ENCODE peak calls at places on chromosomes 16 and 17, in ten cellular contexts. G is nephron progenitor cell, I is esophagus squamous epithelium, A is AG08395, L is ELR, Q is NCI-H1417 treated with DMSO at 0.1 percent for 48 hours, O is NT2/D1, R is hepatocyte, C is IMR-90, P is T-helper 1 cell. Z is an unnamed sample.

GRCh38 chr17:66978514-66979061 is 14.1 kb downstream of the CACNG4 start:
- DNase-seq in Q (no peak), A (no peak), L (no peak), G (no peak), R (no peak), I (no peak), O (no peak), P (no peak), C (no peak), Z (no peak)

GRCh38 chr17:77882481-77883212 is 75.9 kb upstream of the TNRC6C start:
- DNase-seq in R (peak), L (peak), A (peak), C (peak), I (no peak), G (no peak), Q (no peak), O (no peak), P (peak), Z (no peak)

GRCh38 chr16:77385481-77385880 is 49.4 kb downstream of the ADAMTS18 start:
- DNase-seq in Q (no peak), C (no peak), R (no peak), L (no peak), A (no peak), O (no peak), G (no peak), I (no peak), P (no peak), Z (no peak)

GRCh38 chr16:57862698-57863433 is 60.6 kb upstream of the KIFC3 start:
- DNase-seq in L (no peak), I (no peak), R (peak), Q (no peak), O (no peak), C (no peak), P (no peak), A (no peak), G (peak), Z (no peak)

GRCh38 chr16:75486014-75486404 is 9.2 kb downstream of the CHST6 start:
- DNase-seq in O (no peak), L (no peak), C (no peak), A (no peak), I (no peak), R (no peak), Q (no peak), G (no peak), P (no peak), Z (no peak)

GRCh38 chr16:50440531-50440930 is 71.7 kb upstream of the BRD7 start:
- DNase-seq in C (no peak), G (no peak), I (no peak), R (no peak), P (no peak), L (no peak), O (no peak), A (no peak), Q (no peak), Z (no peak)

GRCh38 chr16:57606847-57607501 is 21.5 kb upstream of the ADGRG1 start:
- DNase-seq in A (no peak), R (peak), L (no peak), G (no peak), Q (no peak), I (no peak), C (no peak), P (no peak), O (no peak), Z (no peak)

GRCh38 chr16:55042556-55043432 is 112.1 kb downstream of the IRX5 start:
- DNase-seq in I (no peak), O (no peak), P (no peak), Q (no peak), R (no peak), A (no peak), C (no peak), L (no peak), G (no peak), Z (no peak)

GRCh38 chr17:57084361-57084801 is 665 bp upstream of the AKAP1 start:
- DNase-seq in R (no peak), P (no peak), I (no peak), A (no peak), L (no peak), O (no peak), C (peak), Q (no peak), G (no peak), Z (no peak)

GRCh38 chr16:29994613-29995329 is 646 bp downstream of the HIRIP3 start:
- DNase-seq in G (peak), I (no peak), R (no peak), C (peak), Q (no peak), L (peak), O (no peak), P (no peak), A (peak), Z (no peak)

GRCh38 chr17:47781397-47781796 is 40.2 kb downstream of the OSBPL7 start:
- DNase-seq in C (no peak), L (no peak), I (no peak), O (no peak), R (no peak), P (no peak), G (no peak), A (no peak), Q (no peak), Z (no peak)

GRCh38 chr16:1961651-1962067 is 2.3 kb downstream of the NDUFB10 start:
- DNase-seq in I (no peak), A (no peak), C (no peak), G (no peak), P (no peak), O (no peak), R (no peak), Q (no peak), L (no peak), Z (no peak)

GRCh38 chr17:44900894-44901293 is 1.6 kb upstream of the EFTUD2 start:
- DNase-seq in A (peak), G (no peak), R (peak), I (no peak), C (peak), O (no peak), Q (no peak), P (no peak), L (peak), Z (no peak)

GRCh38 chr17:67477687-67478086 is 100.6 kb downstream of the PITPNC1 start:
- DNase-seq in I (no peak), R (no peak), C (peak), G (no peak), A (peak), L (peak), Q (no peak), O (no peak), P (no peak), Z (no peak)

GRCh38 chr16:59748531-59748930 is 1014.4 kb upstream of the GOT2 start:
- DNase-seq in G (no peak), Q (no peak), C (no peak), P (no peak), O (no peak), A (no peak), L (no peak), I (no peak), R (no peak), Z (no peak)

GRCh38 chr16:85335584-85336492 is 223.6 kb upstream of the CIBAR2 start:
- DNase-seq in R (peak), L (peak), O (no peak), P (no peak), I (no peak), Q (no peak), G (no peak), A (no peak), C (peak), Z (no peak)

GRCh38 chr17:79619196-79619595 is 8.3 kb upstream of the RBFOX3 start:
- DNase-seq in C (no peak), Q (no peak), R (no peak), I (no peak), L (no peak), G (no peak), A (no peak), P (no peak), O (no peak), Z (no peak)

GRCh38 chr17:72946696-72947095 is 145.8 kb downstream of the SLC39A11 start:
- DNase-seq in Q (no peak), R (no peak), C (no peak), L (no peak), G (no peak), I (no peak), O (no peak), A (no peak), P (no peak), Z (no peak)

GRCh38 chr17:44688675-44689491 is 693 bp downstream of the CCDC43 start:
- DNase-seq in R (peak), O (no peak), G (no peak), C (peak), Q (no peak), L (peak), A (peak), I (no peak), P (no peak), Z (no peak)

GRCh38 chr16:11354733-11355574 is 9.7 kb downstream of the RMI2 start:
- DNase-seq in A (no peak), I (no peak), R (no peak), G (no peak), Q (no peak), P (peak), O (no peak), L (no peak), C (peak), Z (no peak)

GRCh38 chr17:30905742-30906100 is 317 bp downstream of the TEFM start:
- DNase-seq in A (peak), G (peak), I (no peak), L (peak), R (peak), C (no peak), Q (no peak), O (no peak), P (no peak), Z (peak)

GRCh38 chr17:46877466-46877865 is 26.1 kb downstream of the WNT9B start:
- DNase-seq in R (no peak), L (no peak), P (no peak), C (no peak), I (no peak), G (no peak), Q (no peak), O (no peak), A (no peak), Z (no peak)

GRCh38 chr16:72858611-72859493 is 189.1 kb downstream of the ZFHX3 start:
- DNase-seq in G (no peak), O (no peak), Q (no peak), R (no peak), I (no peak), P (no peak), L (no peak), C (peak), A (no peak), Z (no peak)

Z was measured in endothelial cell.